ENCODE peak calls at places on chromosomes 5 and 9, in six cellular contexts. T, Y, U, W, G and J are unnamed samples.

GRCh38 chr5:163350083-163350482 is 87.3 kb upstream of the CCNG1 start:
- DNase-seq in T (no peak), Y (no peak), U (no peak), W (no peak), G (no peak), J (no peak)

GRCh38 chr5:4651811-4652565 is 488.1 kb upstream of the ADAMTS16 start:
- DNase-seq in T (no peak), Y (no peak), U (no peak), W (no peak), G (no peak), J (no peak)

GRCh38 chr9:8760000-8760767 is 960.6 kb upstream of the DMAC1 start:
- DNase-seq in T (no peak), Y (no peak), U (no peak), W (no peak), G (no peak), J (no peak)

GRCh38 chr9:88980732-88981336 is 10.4 kb upstream of the S1PR3 start:
- DNase-seq in T (no peak), Y (no peak), U (no peak), W (no peak), G (no peak), J (no peak)

GRCh38 chr9:107650321-107650720 is 160.8 kb upstream of the KLF4 start:
- DNase-seq in T (no peak), Y (no peak), U (no peak), W (no peak), G (no peak), J (no peak)

GRCh38 chr9:126915281-126915816 is 767 bp downstream of the RALGPS1 start:
- DNase-seq in T (peak), Y (peak), U (no peak), W (no peak), G (peak), J (peak)

GRCh38 chr9:89449261-89449671 is 48.6 kb downstream of the SEMA4D start:
- DNase-seq in T (no peak), Y (no peak), U (no peak), W (no peak), G (no peak), J (no peak)

GRCh38 chr9:121690316-121690715 is 38.9 kb downstream of the DAB2IP start:
- DNase-seq in T (no peak), Y (no peak), U (no peak), W (no peak), G (no peak), J (no peak)

GRCh38 chr5:15007549-15008142 is 136.1 kb upstream of the ANKH start:
- DNase-seq in T (no peak), Y (no peak), U (no peak), W (no peak), G (no peak), J (no peak)

GRCh38 chr5:83474170-83474796 is 2.7 kb downstream of the VCAN start:
- DNase-seq in T (peak), Y (peak), U (peak), W (no peak), G (peak), J (peak)

GRCh38 chr9:107153336-107153735 is 129.7 kb upstream of the RAD23B start:
- DNase-seq in T (no peak), Y (no peak), U (no peak), W (no peak), G (no peak), J (no peak)

GRCh38 chr5:83729389-83729788 is 8.7 kb upstream of the HAPLN1 start:
- DNase-seq in T (no peak), Y (no peak), U (no peak), W (no peak), G (no peak), J (no peak)

GRCh38 chr9:135952664-135953206 is 8.4 kb downstream of the UBAC1 start:
- DNase-seq in T (no peak), Y (no peak), U (no peak), W (no peak), G (no peak), J (no peak)

GRCh38 chr9:135949666-135950134 is 11.5 kb downstream of the UBAC1 start:
- DNase-seq in T (no peak), Y (no peak), U (no peak), W (no peak), G (no peak), J (no peak)

GRCh38 chr9:135948873-135949665 is 12.1 kb downstream of the UBAC1 start:
- DNase-seq in T (no peak), Y (no peak), U (no peak), W (no peak), G (no peak), J (no peak)

GRCh38 chr9:135950135-135950682 is 11.0 kb downstream of the UBAC1 start:
- DNase-seq in T (no peak), Y (no peak), U (no peak), W (no peak), G (peak), J (no peak)

DNA sequence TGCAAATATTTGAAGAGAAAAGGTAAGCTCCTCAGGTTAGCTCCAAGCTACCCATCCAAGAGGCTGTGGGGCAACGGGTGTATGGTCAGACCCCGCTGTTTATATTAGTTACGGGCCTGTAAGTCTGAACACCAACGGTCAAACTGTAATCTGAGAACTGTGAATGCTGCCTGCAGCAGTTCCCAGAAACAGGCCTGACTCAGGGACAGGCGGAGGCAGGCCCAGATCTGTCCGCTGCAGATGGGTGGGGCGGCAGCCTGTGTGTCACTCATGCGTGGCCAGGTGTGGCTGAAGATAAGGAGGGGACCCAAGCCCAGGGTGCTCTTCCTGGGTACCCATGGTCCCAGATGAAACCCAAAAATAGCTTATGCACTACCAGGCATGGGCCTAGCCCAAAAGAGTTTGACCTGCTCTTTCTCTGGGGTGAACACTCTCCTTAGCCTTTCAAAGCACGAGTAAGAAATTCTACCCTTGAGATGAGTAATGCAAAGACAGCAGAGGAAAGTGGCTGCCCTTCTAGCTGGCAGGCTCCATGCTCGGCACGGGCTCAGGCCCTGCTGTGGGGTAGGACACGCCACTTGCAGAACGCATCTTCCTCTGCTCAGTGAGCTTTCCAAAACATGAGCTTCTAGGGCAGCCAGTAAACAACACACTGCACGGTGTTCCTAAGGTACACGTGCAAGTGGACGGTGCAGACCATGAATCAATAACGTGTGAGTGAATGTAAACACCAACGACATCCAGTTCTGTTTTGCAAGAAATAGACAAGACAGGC is 9.1 kb downstream of the UBAC1 start:
- DNase-seq in T (no peak), Y (no peak), U (no peak), W (no peak), G (peak), J (no peak)
- TF ChIP-seq POLR2A in T (no peak), Y (no peak), U (no peak), W (no peak), G (peak), J (no peak)

GRCh38 chr9:87787735-87788134 is 61.8 kb downstream of the CTSL start:
- DNase-seq in T (no peak), Y (no peak), U (no peak), W (no peak), G (peak), J (no peak)

GRCh38 chr9:87795178-87795577 is 69.3 kb downstream of the CTSL start:
- DNase-seq in T (no peak), Y (no peak), U (no peak), W (no peak), G (peak), J (no peak)

GRCh38 chr9:87796232-87796631 is 70.3 kb downstream of the CTSL start:
- DNase-seq in T (no peak), Y (no peak), U (no peak), W (no peak), G (peak), J (no peak)

GRCh38 chr9:87793292-87793691 is 67.4 kb downstream of the CTSL start:
- DNase-seq in T (no peak), Y (no peak), U (peak), W (no peak), G (peak), J (no peak)

GRCh38 chr9:87792831-87793288 is 66.9 kb downstream of the CTSL start:
- DNase-seq in T (no peak), Y (peak), U (peak), W (peak), G (peak), J (no peak)
- TF ChIP-seq POLR2AphosphoS5 in T (no peak), Y (no peak), U (no peak), W (no peak), G (peak), J (no peak)

GRCh38 chr5:175148773-175149172 is 295.2 kb downstream of the DRD1 start:
- DNase-seq in T (no peak), Y (no peak), U (no peak), W (no peak), G (peak), J (no peak)
- TF ChIP-seq TAF1 in T (no peak), Y (no peak), U (no peak), W (no peak), G (no peak), J (no peak)

DNA sequence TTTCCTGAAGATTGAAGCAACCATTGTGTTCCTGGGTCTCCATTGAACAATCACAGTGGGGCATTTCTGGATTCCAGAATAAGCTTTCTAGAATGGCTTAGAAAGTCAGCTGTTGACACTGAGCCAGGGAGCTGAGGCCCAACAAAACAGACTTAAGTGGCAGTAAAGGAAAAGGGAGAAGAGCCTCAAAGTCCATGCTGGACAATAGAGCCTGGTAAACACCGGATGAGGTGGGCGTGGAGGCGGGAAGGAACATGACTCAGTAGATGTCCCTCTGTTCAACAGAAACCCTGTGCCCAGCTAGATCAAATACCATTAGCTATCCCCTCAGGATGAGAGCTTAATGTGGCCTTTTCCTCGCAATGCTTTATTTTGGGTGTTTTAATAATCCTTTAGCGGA is 14.7 kb downstream of the SPARC start:
- DNase-seq in T (no peak), Y (no peak), U (no peak), W (no peak), G (no peak), J (no peak)
- TF ChIP-seq POLR2A in T (no peak), Y (no peak), U (no peak), W (no peak), G (no peak), J (no peak)